ENCODE peak calls at places on chromosomes 12 and 14, in four cellular contexts. A is cardiac muscle cell, J is AG04450, Z is uterus. E is an unnamed sample.
A peak's percentile ranks its signal among the peaks of the same experiment; 100 is the strongest.

GRCh38 chr12:100554608-100555077 is 18.8 kb upstream of the GAS2L3 start:
- DNase-seq in A (peak; percentile 55), J (peak; percentile 72), Z (no peak), E (no peak)

GRCh38 chr12:32482226-32482625 is 82.9 kb downstream of the FGD4 start:
- DNase-seq in A (no peak), J (no peak), Z (no peak), E (no peak)

GRCh38 chr14:74648643-74649042 is 36.6 kb upstream of the LTBP2 start:
- DNase-seq in A (no peak), J (no peak), Z (no peak), E (no peak)

GRCh38 chr14:90612801-90613200 is 203.4 kb downstream of the TTC7B start:
- DNase-seq in A (no peak), J (no peak), Z (no peak), E (no peak)

GRCh38 chr12:169528-170360 is 44.2 kb downstream of the SLC6A12 start:
- DNase-seq in A (no peak), J (no peak), Z (no peak), E (no peak)

GRCh38 chr12:94098466-94098865 is 49.9 kb upstream of the PLXNC1 start:
- DNase-seq in A (no peak), J (peak; percentile 24), Z (no peak), E (no peak)

GRCh38 chr14:31582286-31582691 is 21.1 kb downstream of the NUBPL start:
- DNase-seq in A (no peak), J (peak; percentile 36), Z (peak; percentile 35), E (no peak)

GRCh38 chr12:68028647-68029046 is 39.4 kb downstream of the IFNG-AS1 start:
- DNase-seq in A (no peak), J (no peak), Z (no peak), E (no peak)

GRCh38 chr14:104436741-104437701 is 142.5 kb upstream of the C14orf180 start:
- DNase-seq in A (no peak), J (no peak), Z (no peak), E (no peak)

GRCh38 chr12:122669397-122670070 is 33.6 kb downstream of the HCAR2 start:
- DNase-seq in A (no peak), J (no peak), Z (no peak), E (no peak)

GRCh38 chr12:31311634-31312258 is 14.2 kb downstream of the SINHCAF start:
- DNase-seq in A (no peak), J (no peak), Z (no peak), E (no peak)

GRCh38 chr14:105478624-105479305 is 4.1 kb downstream of the CRIP2 start:
- DNase-seq in A (no peak), J (no peak), Z (no peak), E (no peak)

GRCh38 chr14:59275668-59276067 is 87.2 kb downstream of the DAAM1 start:
- DNase-seq in A (no peak), J (peak; percentile 64), Z (no peak), E (no peak)

GRCh38 chr14:92622311-92622710 is 108.7 kb downstream of the RIN3 start:
- DNase-seq in A (no peak), J (no peak), Z (no peak), E (no peak)

GRCh38 chr12:80222261-80222660 is 122.9 kb downstream of the OTOGL start:
- DNase-seq in A (no peak), J (no peak), Z (no peak), E (no peak)

GRCh38 chr14:69997849-69998248 is 118.6 kb downstream of the SMOC1 start:
- DNase-seq in A (no peak), J (peak; percentile 82), Z (no peak), E (no peak)

GRCh38 chr14:29528889-29529288 is 398.8 kb downstream of the PRKD1 start:
- DNase-seq in A (no peak), J (no peak), Z (no peak), E (no peak)

GRCh38 chr12:27207626-27208413 is 36.3 kb upstream of the STK38L start:
- DNase-seq in A (no peak), J (no peak), Z (no peak), E (no peak)

GRCh38 chr12:17588968-17589367 is 501.0 kb downstream of the RERGL start:
- DNase-seq in A (peak; percentile 52), J (no peak), Z (no peak), E (no peak)

GRCh38 chr12:116633515-116633914 is 74.3 kb downstream of the MAP1LC3B2 start:
- DNase-seq in A (no peak), J (no peak), Z (no peak), E (no peak)

GRCh38 chr14:105020815-105021655 is at the start of gene CDCA4:
- DNase-seq in A (peak; percentile 99), J (peak; percentile 81), Z (peak; percentile 96), E (peak; percentile 97)